ENCODE peak calls at places on chromosomes 2 and 18, in ten cellular contexts. N, V, T, O, R, Z, B, P, C and E are unnamed samples.
A peak's percentile ranks its signal among the peaks of the same experiment; 100 is the strongest.

GRCh38 chr2:78980871-78981270 is 44.6 kb upstream of the REG3G start:
- DNase-seq in N (no peak), V (no peak), T (no peak), O (no peak), R (no peak), Z (no peak), B (no peak), P (no peak), C (no peak), E (no peak)

GRCh38 chr2:88451647-88452150 is 794 bp downstream of the FOXI3 start:
- DNase-seq in N (no peak), V (peak; percentile 33), T (no peak), O (no peak), R (no peak), Z (no peak), B (peak; percentile 36), P (no peak), C (peak; percentile 28), E (peak; percentile 3)

GRCh38 chr2:224847961-224848850 is 132.0 kb upstream of the CCDC195 start:
- DNase-seq in N (peak; percentile 37), V (no peak), T (no peak), O (no peak), R (no peak), Z (peak; percentile 50), B (no peak), P (peak; percentile 14), C (no peak), E (no peak)

GRCh38 chr2:99656938-99657337 is 167.1 kb upstream of the REV1 start:
- DNase-seq in N (no peak), V (no peak), T (no peak), O (no peak), R (no peak), Z (no peak), B (no peak), P (no peak), C (no peak), E (no peak)

GRCh38 chr2:240394549-240394948 is 40.9 kb upstream of the GPC1 start:
- DNase-seq in N (no peak), V (no peak), T (no peak), O (no peak), R (no peak), Z (no peak), B (no peak), P (no peak), C (no peak), E (no peak)

GRCh38 chr2:168607992-168608391 is 151.9 kb downstream of the CERS6 start:
- DNase-seq in N (no peak), V (no peak), T (no peak), O (no peak), R (no peak), Z (no peak), B (no peak), P (no peak), C (no peak), E (no peak)

GRCh38 chr2:36371963-36372391 is 16.4 kb downstream of the CRIM1 start:
- DNase-seq in N (no peak), V (no peak), T (no peak), O (no peak), R (no peak), Z (peak; percentile 18), B (no peak), P (no peak), C (no peak), E (no peak)

GRCh38 chr2:224892574-224893204 is 149.6 kb downstream of the DOCK10 start:
- DNase-seq in N (no peak), V (no peak), T (no peak), O (no peak), R (no peak), Z (no peak), B (no peak), P (no peak), C (no peak), E (no peak)

GRCh38 chr2:156536534-156536933 is 100.4 kb downstream of the GPD2 start:
- DNase-seq in N (no peak), V (no peak), T (no peak), O (no peak), R (no peak), Z (no peak), B (no peak), P (no peak), C (no peak), E (no peak)

GRCh38 chr2:112585873-112586477 is 1.6 kb downstream of the CHCHD5 start:
- DNase-seq in N (no peak), V (no peak), T (no peak), O (no peak), R (no peak), Z (no peak), B (no peak), P (no peak), C (no peak), E (no peak)

GRCh38 chr2:1752751-1753150 is 8.4 kb upstream of the PXDN start:
- DNase-seq in N (no peak), V (no peak), T (no peak), O (no peak), R (no peak), Z (no peak), B (no peak), P (no peak), C (no peak), E (no peak)

GRCh38 chr18:31943895-31944816 is 1.2 kb upstream of the TRAPPC8 start:
- DNase-seq in N (no peak), V (peak; percentile 4), T (no peak), O (no peak), R (no peak), Z (no peak), B (no peak), P (no peak), C (no peak), E (no peak)

GRCh38 chr2:158968396-158969161 is at the start of gene TANC1:
- DNase-seq in N (peak; percentile 78), V (peak; percentile 43), T (peak; percentile 91), O (peak; percentile 78), R (peak; percentile 8), Z (peak; percentile 90), B (peak; percentile 77), P (peak; percentile 85), C (peak; percentile 79), E (no peak)

GRCh38 chr2:21860913-21861312 is 737.1 kb downstream of the TDRD15 start:
- DNase-seq in N (no peak), V (no peak), T (no peak), O (no peak), R (no peak), Z (no peak), B (no peak), P (no peak), C (no peak), E (no peak)

GRCh38 chr2:175004980-175005832 is at the start of gene CHN1:
- DNase-seq in N (peak; percentile 60), V (peak; percentile 33), T (peak; percentile 79), O (peak; percentile 55), R (peak; percentile 47), Z (peak; percentile 66), B (peak; percentile 72), P (peak; percentile 91), C (peak; percentile 73), E (peak; percentile 41)

GRCh38 chr2:85318222-85319182 is 9.3 kb downstream of the TGOLN2 start:
- DNase-seq in N (no peak), V (no peak), T (no peak), O (no peak), R (no peak), Z (no peak), B (peak; percentile 55), P (no peak), C (peak; percentile 70), E (no peak)

GRCh38 chr2:21301871-21302433 is 178.2 kb downstream of the TDRD15 start:
- DNase-seq in N (no peak), V (no peak), T (no peak), O (no peak), R (no peak), Z (no peak), B (no peak), P (no peak), C (no peak), E (no peak)

GRCh38 chr2:20027715-20028434 is 15.4 kb upstream of the MATN3 start:
- DNase-seq in N (no peak), V (no peak), T (no peak), O (no peak), R (no peak), Z (no peak), B (no peak), P (no peak), C (no peak), E (no peak)

GRCh38 chr2:95208101-95208500 is 780 bp downstream of the ZNF892 start:
- DNase-seq in N (no peak), V (no peak), T (no peak), O (no peak), R (no peak), Z (no peak), B (no peak), P (no peak), C (no peak), E (no peak)

GRCh38 chr2:120991401-120991800 is 255.7 kb downstream of the GLI2 start:
- DNase-seq in N (no peak), V (no peak), T (no peak), O (no peak), R (no peak), Z (no peak), B (no peak), P (no peak), C (no peak), E (no peak)

GRCh38 chr2:202376460-202377307 is 557 bp downstream of the BMPR2 start:
- DNase-seq in N (peak; percentile 29), V (peak; percentile 53), T (peak; percentile 45), O (peak; percentile 40), R (peak; percentile 12), Z (peak; percentile 35), B (peak; percentile 58), P (peak; percentile 29), C (peak; percentile 56), E (peak; percentile 15)

GRCh38 chr2:112156152-112156986 is 18.2 kb downstream of the FBLN7 start:
- DNase-seq in N (peak; percentile 22), V (no peak), T (no peak), O (no peak), R (no peak), Z (no peak), B (peak; percentile 77), P (no peak), C (peak; percentile 76), E (no peak)

GRCh38 chr2:9762941-9763340 is 80.3 kb upstream of the TAF1B start:
- DNase-seq in N (no peak), V (no peak), T (no peak), O (no peak), R (no peak), Z (no peak), B (no peak), P (no peak), C (no peak), E (no peak)

GRCh38 chr2:61557386-61557785 is 19.2 kb upstream of the XPO1 start:
- DNase-seq in N (no peak), V (no peak), T (no peak), O (no peak), R (no peak), Z (no peak), B (no peak), P (no peak), C (no peak), E (no peak)

GRCh38 chr2:598043-598802 is 79.0 kb downstream of the TMEM18 start:
- DNase-seq in N (no peak), V (no peak), T (no peak), O (no peak), R (no peak), Z (no peak), B (no peak), P (no peak), C (no peak), E (no peak)

GRCh38 chr2:1581965-1582625 is 162.2 kb downstream of the PXDN start:
- DNase-seq in N (no peak), V (no peak), T (no peak), O (no peak), R (no peak), Z (no peak), B (no peak), P (no peak), C (no peak), E (no peak)

GRCh38 chr2:68734688-68735525 is at the start of gene ARHGAP25:
- DNase-seq in N (no peak), V (peak; percentile 79), T (no peak), O (peak; percentile 44), R (no peak), Z (no peak), B (peak; percentile 75), P (no peak), C (peak; percentile 87), E (no peak)

GRCh38 chr2:186949716-186950256 is 100.8 kb upstream of the ZSWIM2 start:
- DNase-seq in N (no peak), V (no peak), T (no peak), O (no peak), R (no peak), Z (no peak), B (no peak), P (no peak), C (no peak), E (no peak)